ENCODE peak calls at places on chromosomes 3 and 15, in six cellular contexts. One of them, this sample, is unnamed.

GRCh38 chr3:111608378-111608777 is 13.2 kb upstream of the ZBED2 start:
- DNase-seq in WERI-Rb-1: no peak
- DNase-seq in AG10803: no peak
- DNase-seq in body of pancreas: no peak
- DNase-seq in endodermal cell: no peak
- DNase-seq in nephron progenitor cell: no peak
- DNase-seq in this sample: no peak

GRCh38 chr3:129651316-129652202 is 45.1 kb upstream of the PLXND1 start:
- DNase-seq in WERI-Rb-1: no peak
- DNase-seq in AG10803: peak
- DNase-seq in body of pancreas: no peak
- DNase-seq in endodermal cell: peak
- DNase-seq in nephron progenitor cell: no peak
- DNase-seq in this sample: peak

GRCh38 chr3:100044369-100044768 is 69.9 kb downstream of the FILIP1L start:
- DNase-seq in WERI-Rb-1: no peak
- DNase-seq in AG10803: no peak
- DNase-seq in body of pancreas: no peak
- DNase-seq in endodermal cell: no peak
- DNase-seq in nephron progenitor cell: no peak
- DNase-seq in this sample: no peak

GRCh38 chr3:14123308-14124222 is 1.1 kb downstream of the CHCHD4 start:
- DNase-seq in WERI-Rb-1: no peak
- DNase-seq in AG10803: no peak
- DNase-seq in body of pancreas: no peak
- DNase-seq in endodermal cell: peak
- DNase-seq in nephron progenitor cell: no peak
- DNase-seq in this sample: peak

GRCh38 chr15:65722191-65722590 is 69.9 kb downstream of the DENND4A start:
- DNase-seq in WERI-Rb-1: no peak
- DNase-seq in AG10803: no peak
- DNase-seq in body of pancreas: no peak
- DNase-seq in endodermal cell: no peak
- DNase-seq in nephron progenitor cell: no peak
- DNase-seq in this sample: no peak

GRCh38 chr15:71437919-71438318 is 322.6 kb downstream of the THSD4 start:
- DNase-seq in WERI-Rb-1: no peak
- DNase-seq in AG10803: no peak
- DNase-seq in body of pancreas: no peak
- DNase-seq in endodermal cell: no peak
- DNase-seq in nephron progenitor cell: no peak
- DNase-seq in this sample: no peak

GRCh38 chr3:139534444-139534812 is 5.1 kb downstream of the RBP1 start:
- DNase-seq in WERI-Rb-1: peak
- DNase-seq in AG10803: peak
- DNase-seq in body of pancreas: peak
- DNase-seq in endodermal cell: no peak
- DNase-seq in nephron progenitor cell: no peak
- DNase-seq in this sample: peak

GRCh38 chr3:48478631-48479555 is 25.1 kb downstream of the SHISA5 start:
- DNase-seq in WERI-Rb-1: no peak
- DNase-seq in AG10803: no peak
- DNase-seq in body of pancreas: no peak
- DNase-seq in endodermal cell: peak
- DNase-seq in nephron progenitor cell: no peak
- DNase-seq in this sample: no peak

GRCh38 chr3:41126475-41126874 is 72.8 kb upstream of the CTNNB1 start:
- DNase-seq in WERI-Rb-1: no peak
- DNase-seq in AG10803: no peak
- DNase-seq in body of pancreas: no peak
- DNase-seq in endodermal cell: peak
- DNase-seq in nephron progenitor cell: no peak
- DNase-seq in this sample: no peak

GRCh38 chr3:43619593-43619992 is 2.2 kb downstream of the ANO10 start:
- DNase-seq in WERI-Rb-1: no peak
- DNase-seq in AG10803: no peak
- DNase-seq in body of pancreas: no peak
- DNase-seq in endodermal cell: no peak
- DNase-seq in nephron progenitor cell: peak
- DNase-seq in this sample: no peak

GRCh38 chr3:194328080-194328571 is 23.0 kb downstream of the CPN2 start:
- DNase-seq in WERI-Rb-1: no peak
- DNase-seq in AG10803: peak
- DNase-seq in body of pancreas: no peak
- DNase-seq in endodermal cell: no peak
- DNase-seq in nephron progenitor cell: no peak
- DNase-seq in this sample: peak

GRCh38 chr15:91268510-91268909 is 168.5 kb downstream of the SV2B start:
- DNase-seq in WERI-Rb-1: peak
- DNase-seq in AG10803: no peak
- DNase-seq in body of pancreas: no peak
- DNase-seq in endodermal cell: peak
- DNase-seq in nephron progenitor cell: no peak
- DNase-seq in this sample: no peak

DNA sequence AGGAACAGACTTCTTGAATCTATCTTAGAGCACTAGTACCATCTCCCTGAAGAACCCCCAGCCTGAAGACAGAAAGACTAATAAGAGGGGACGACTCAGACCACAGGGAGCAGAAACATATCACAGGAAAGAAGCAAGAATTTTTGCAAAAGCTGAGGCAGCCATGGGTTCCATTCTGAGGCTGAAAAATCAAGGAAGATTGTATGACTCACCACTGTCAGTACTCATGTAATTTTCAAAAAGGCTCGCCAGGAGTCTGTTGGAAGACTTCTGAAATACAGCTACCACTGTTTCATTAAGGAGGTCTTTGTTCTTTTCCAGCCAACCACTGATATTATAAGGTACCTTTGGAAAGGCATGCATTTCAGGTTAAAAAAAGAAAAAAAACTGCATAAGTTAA is 47.5 kb downstream of the MYH15 start:
- DNase-seq in WERI-Rb-1: no peak
- DNase-seq in AG10803: peak
- DNase-seq in body of pancreas: no peak
- DNase-seq in endodermal cell: no peak
- DNase-seq in nephron progenitor cell: no peak
- DNase-seq in this sample: peak
- TF ChIP-seq CTCF in WERI-Rb-1: no peak
- TF ChIP-seq CTCF in AG10803: peak
- TF ChIP-seq CTCF in body of pancreas: no peak
- TF ChIP-seq CTCF in endodermal cell: no peak
- TF ChIP-seq CTCF in nephron progenitor cell: no peak
- TF ChIP-seq CTCF in this sample: no peak

DNA sequence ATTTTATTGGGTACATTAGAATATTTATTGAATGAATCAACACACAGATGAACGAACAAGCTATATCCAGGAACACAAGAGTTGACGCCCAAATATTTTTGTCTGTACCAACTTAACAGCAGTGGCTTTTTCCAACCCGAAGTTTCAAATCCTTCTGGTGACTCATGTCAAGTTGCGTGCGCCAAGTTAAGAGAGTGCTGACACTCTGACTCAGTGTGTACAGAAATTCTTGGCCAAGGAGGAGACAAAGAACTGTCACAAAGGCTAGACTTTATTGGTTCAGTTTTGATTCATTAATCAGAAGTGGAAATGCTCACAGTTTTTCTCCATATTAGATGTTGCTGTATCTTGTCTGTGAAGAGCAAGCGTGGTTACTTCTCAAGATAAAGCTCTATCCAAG is 59.6 kb upstream of the TSC22D2 start:
- DNase-seq in WERI-Rb-1: no peak
- DNase-seq in AG10803: peak
- DNase-seq in body of pancreas: no peak
- DNase-seq in endodermal cell: no peak
- DNase-seq in nephron progenitor cell: no peak
- DNase-seq in this sample: peak
- TF ChIP-seq CTCF in WERI-Rb-1: no peak
- TF ChIP-seq CTCF in AG10803: no peak
- TF ChIP-seq CTCF in body of pancreas: no peak
- TF ChIP-seq CTCF in endodermal cell: no peak
- TF ChIP-seq CTCF in nephron progenitor cell: no peak
- TF ChIP-seq CTCF in this sample: no peak

GRCh38 chr3:188792788-188793187 is 379.0 kb upstream of the TPRG1 start:
- DNase-seq in WERI-Rb-1: peak
- DNase-seq in AG10803: peak
- DNase-seq in body of pancreas: no peak
- DNase-seq in endodermal cell: peak
- DNase-seq in nephron progenitor cell: peak
- DNase-seq in this sample: no peak
- TF ChIP-seq CTCF in WERI-Rb-1: peak
- TF ChIP-seq CTCF in AG10803: peak
- TF ChIP-seq CTCF in body of pancreas: no peak
- TF ChIP-seq CTCF in endodermal cell: peak
- TF ChIP-seq CTCF in nephron progenitor cell: peak
- TF ChIP-seq CTCF in this sample: no peak

DNA sequence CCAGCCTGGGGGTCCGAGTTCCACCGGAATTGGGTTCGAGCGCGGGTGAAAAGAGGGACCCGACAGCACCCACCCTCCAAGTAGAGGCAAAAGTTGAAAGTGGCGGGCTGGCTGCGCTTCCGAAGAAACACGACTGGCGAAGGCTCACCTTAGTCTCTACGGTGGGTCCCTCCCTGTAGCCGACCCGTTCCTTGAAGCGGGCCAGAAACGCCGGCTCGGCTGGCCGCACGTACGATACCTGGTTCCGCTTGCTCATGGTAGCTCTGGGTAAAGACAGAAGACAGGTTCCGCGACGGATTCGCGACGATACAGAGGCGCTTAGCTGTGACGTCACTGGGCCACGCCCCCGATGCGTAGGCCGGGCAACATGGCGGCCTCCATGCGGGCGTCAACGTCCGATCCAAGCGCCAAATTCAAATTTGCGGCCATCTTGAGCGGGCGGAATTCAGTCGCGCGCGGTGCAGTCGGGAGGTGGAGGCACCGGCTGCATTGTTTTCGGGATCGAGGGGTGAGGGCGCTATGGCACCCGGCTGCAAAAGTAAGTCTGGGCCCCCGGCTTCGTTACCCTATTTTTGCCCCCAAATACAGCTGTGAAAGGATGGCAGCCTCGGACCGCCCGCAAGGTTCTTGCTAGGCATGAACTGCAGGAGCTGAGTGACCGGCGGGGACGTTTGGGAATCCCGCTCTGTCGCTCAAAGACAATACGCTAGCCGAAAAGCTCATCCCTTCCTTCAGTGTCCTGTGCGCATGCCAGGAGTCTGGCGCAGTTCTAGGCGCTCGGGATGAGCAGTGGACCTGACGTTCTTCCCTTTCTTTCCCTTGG is at the start of the genes KIAA1143 and KIF15:
- DNase-seq in WERI-Rb-1: peak
- DNase-seq in AG10803: peak
- DNase-seq in body of pancreas: peak
- DNase-seq in endodermal cell: peak
- DNase-seq in nephron progenitor cell: peak
- DNase-seq in this sample: peak
- TF ChIP-seq CTCF in WERI-Rb-1: peak
- TF ChIP-seq CTCF in AG10803: no peak
- TF ChIP-seq CTCF in body of pancreas: no peak
- TF ChIP-seq CTCF in endodermal cell: no peak
- TF ChIP-seq CTCF in nephron progenitor cell: no peak
- TF ChIP-seq CTCF in this sample: no peak

DNA sequence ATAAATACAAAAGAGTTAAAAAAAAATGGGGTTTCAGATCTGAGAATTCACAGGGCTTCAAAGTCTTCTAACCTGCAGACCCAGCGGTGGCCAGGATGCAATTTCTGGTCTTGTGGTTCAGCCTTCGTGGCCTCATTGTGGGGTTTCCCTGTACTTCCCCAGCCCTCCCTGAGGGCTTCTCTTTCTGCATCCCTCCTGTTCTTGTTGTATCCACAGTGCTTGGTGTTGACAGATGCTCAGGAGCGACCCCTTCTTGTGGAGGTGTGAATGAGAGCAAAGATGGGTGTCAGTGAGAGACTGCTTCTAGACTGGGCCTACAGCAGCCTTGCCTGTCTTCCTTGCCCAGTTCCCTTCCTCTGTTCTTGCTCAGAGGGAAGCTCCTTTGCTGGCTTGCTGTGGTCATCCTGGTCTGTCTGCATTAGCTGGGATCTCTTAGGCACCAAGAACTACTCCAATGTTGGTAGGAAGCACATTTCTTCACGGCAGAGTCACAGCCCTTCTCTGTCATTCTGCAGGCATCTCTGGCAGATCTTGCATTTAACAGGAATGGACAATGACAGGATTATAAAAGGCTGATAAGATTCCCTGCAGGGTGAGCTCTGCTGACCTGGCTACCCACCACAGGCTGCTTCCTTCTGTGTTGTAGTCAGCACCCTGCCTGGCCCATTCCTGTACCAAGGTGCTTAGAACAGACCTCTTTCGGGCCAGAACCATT is 317.8 kb upstream of the C2CD4B start:
- DNase-seq in WERI-Rb-1: peak
- DNase-seq in AG10803: peak
- DNase-seq in body of pancreas: no peak
- DNase-seq in endodermal cell: peak
- DNase-seq in nephron progenitor cell: peak
- DNase-seq in this sample: peak
- TF ChIP-seq CTCF in WERI-Rb-1: peak
- TF ChIP-seq CTCF in AG10803: peak
- TF ChIP-seq CTCF in body of pancreas: no peak
- TF ChIP-seq CTCF in endodermal cell: peak
- TF ChIP-seq CTCF in nephron progenitor cell: peak
- TF ChIP-seq CTCF in this sample: no peak

GRCh38 chr15:28021281-28022039 is 77.7 kb downstream of the OCA2 start:
- DNase-seq in WERI-Rb-1: peak
- DNase-seq in AG10803: peak
- DNase-seq in body of pancreas: peak
- DNase-seq in endodermal cell: peak
- DNase-seq in nephron progenitor cell: peak
- DNase-seq in this sample: peak
- TF ChIP-seq CTCF in WERI-Rb-1: peak
- TF ChIP-seq CTCF in AG10803: peak
- TF ChIP-seq CTCF in body of pancreas: peak
- TF ChIP-seq CTCF in endodermal cell: peak
- TF ChIP-seq CTCF in nephron progenitor cell: peak
- TF ChIP-seq CTCF in this sample: peak

GRCh38 chr3:143648708-143649107 is 199.6 kb downstream of the SLC9A9 start:
- DNase-seq in WERI-Rb-1: peak
- DNase-seq in AG10803: no peak
- DNase-seq in body of pancreas: no peak
- DNase-seq in endodermal cell: peak
- DNase-seq in nephron progenitor cell: peak
- DNase-seq in this sample: peak
- TF ChIP-seq CTCF in WERI-Rb-1: peak
- TF ChIP-seq CTCF in AG10803: peak
- TF ChIP-seq CTCF in body of pancreas: no peak
- TF ChIP-seq CTCF in endodermal cell: peak
- TF ChIP-seq CTCF in nephron progenitor cell: peak
- TF ChIP-seq CTCF in this sample: peak